ENCODE peak calls at places on chromosomes 11 and 22, in seven cellular contexts. J is SK-N-SH, G is PC-3, R is GM23248, O is hepatocyte, P is GM23338, E is MM.1S. K is an unnamed sample.

GRCh38 chr22:32333141-32333768 is 24.4 kb upstream of the RFPL3 start:
- DNase-seq in J (no peak), G (no peak), O (no peak), P (no peak), R (no peak), E (no peak), K (no peak)

GRCh38 chr11:12860827-12861226 is 148.3 kb upstream of the RASSF10 start:
- DNase-seq in R (no peak), P (no peak), G (no peak), E (peak; percentile 12), J (no peak), O (no peak), K (no peak)

GRCh38 chr11:118216621-118217526 is 7.9 kb downstream of the JAML start:
- DNase-seq in E (no peak), R (no peak), P (no peak), J (no peak), O (no peak), G (no peak), K (no peak)

GRCh38 chr11:78967811-78968210 is 393.1 kb upstream of the NARS2 start:
- DNase-seq in R (no peak), G (no peak), J (no peak), E (no peak), P (no peak), O (no peak), K (no peak)

GRCh38 chr11:31720225-31720624 is 90.9 kb downstream of the PAX6 start:
- DNase-seq in P (no peak), G (no peak), E (no peak), R (no peak), J (no peak), O (no peak), K (no peak)

GRCh38 chr11:15653191-15653590 is 538.5 kb downstream of the INSC start:
- DNase-seq in O (no peak), E (no peak), G (no peak), R (no peak), J (no peak), P (no peak), K (no peak)

GRCh38 chr11:32949739-32950138 is 57.1 kb downstream of the QSER1 start:
- DNase-seq in G (no peak), R (no peak), O (no peak), P (no peak), E (no peak), J (no peak), K (no peak)

GRCh38 chr11:82996966-82997606 is 74.6 kb downstream of the RAB30 start:
- DNase-seq in J (no peak), P (no peak), O (peak; percentile 73), E (peak; percentile 94), R (no peak), G (peak; percentile 83), K (no peak)

GRCh38 chr11:107385361-107385982 is 72.2 kb downstream of the CWF19L2 start:
- DNase-seq in E (no peak), P (no peak), G (peak; percentile 95), J (no peak), O (peak; percentile 13), R (peak; percentile 56), K (no peak)

GRCh38 chr11:75733346-75734107 is 15.9 kb downstream of the MOGAT2 start:
- DNase-seq in R (peak; percentile 38), J (peak; percentile 52), P (no peak), E (no peak), G (peak; percentile 31), O (peak; percentile 57), K (peak; percentile 39)

GRCh38 chr22:46281866-46282678 is 14.3 kb downstream of the TTC38 start:
- DNase-seq in E (no peak), J (no peak), O (no peak), R (no peak), G (no peak), P (no peak), K (no peak)

GRCh38 chr22:46990937-46991520 is 228.6 kb downstream of the TBC1D22A start:
- DNase-seq in R (no peak), J (no peak), P (no peak), E (no peak), O (no peak), G (no peak), K (no peak)

GRCh38 chr11:63906585-63906984 is 10.4 kb downstream of the RCOR2 start:
- DNase-seq in E (no peak), O (peak; percentile 43), P (peak; percentile 70), G (peak; percentile 31), R (peak; percentile 46), J (peak; percentile 81), K (peak; percentile 52)

GRCh38 chr22:45872659-45873263 is 104.2 kb downstream of the WNT7B start:
- DNase-seq in E (no peak), P (no peak), O (no peak), R (no peak), G (no peak), J (no peak), K (no peak)

GRCh38 chr11:67694875-67695555 is 20.6 kb upstream of the ALDH3B2 start:
- DNase-seq in G (no peak), O (no peak), J (no peak), E (no peak), R (no peak), P (no peak), K (no peak)

GRCh38 chr11:416757-417621 is 2.2 kb upstream of the SIGIRR start:
- DNase-seq in O (peak; percentile 87), R (peak; percentile 65), G (peak; percentile 79), E (no peak), J (no peak), P (peak; percentile 93), K (peak; percentile 62)

GRCh38 chr22:41929158-41929896 is 2.7 kb upstream of the TNFRSF13C start:
- DNase-seq in R (no peak), P (no peak), O (no peak), G (no peak), J (no peak), E (no peak), K (no peak)

GRCh38 chr22:38792833-38793232 is 1.1 kb downstream of the DNAL4 start:
- DNase-seq in R (peak; percentile 59), P (no peak), O (no peak), J (no peak), G (peak; percentile 53), E (no peak), K (no peak)

GRCh38 chr11:112219476-112220232 is 6.6 kb upstream of the PTS start:
- DNase-seq in G (peak; percentile 88), P (peak; percentile 74), E (peak; percentile 66), O (peak; percentile 77), J (peak; percentile 72), R (peak; percentile 76), K (peak; percentile 72)

GRCh38 chr22:22479116-22479515 is 29.4 kb downstream of the ZNF280B start:
- DNase-seq in E (no peak), P (no peak), R (no peak), O (no peak), J (no peak), G (no peak), K (no peak)
- H3K27ac ChIP-seq in E (no peak overlapping the region), P (no peak overlapping the region), R (no peak overlapping the region), O (no peak overlapping the region), J (no peak overlapping the region), G (no peak overlapping the region), K (no peak overlapping the region)

GRCh38 chr22:19080853-19081252 is 41.4 kb downstream of the DGCR2 start:
- DNase-seq in G (no peak), P (no peak), J (no peak), R (no peak), O (no peak), E (no peak), K (no peak)

GRCh38 chr22:19082101-19082500 is 40.1 kb downstream of the DGCR2 start:
- DNase-seq in P (no peak), G (no peak), E (no peak), J (no peak), R (no peak), O (no peak), K (no peak)

GRCh38 chr22:19085233-19086043 is 36.8 kb downstream of the DGCR2 start:
- DNase-seq in E (peak; percentile 28), P (peak; percentile 37), J (peak; percentile 69), G (peak; percentile 51), R (peak; percentile 56), O (peak; percentile 41), K (no peak)

GRCh38 chr22:19079691-19080090 is 42.5 kb downstream of the DGCR2 start:
- DNase-seq in J (no peak), P (no peak), O (no peak), G (no peak), E (no peak), R (no peak), K (no peak)

DNA sequence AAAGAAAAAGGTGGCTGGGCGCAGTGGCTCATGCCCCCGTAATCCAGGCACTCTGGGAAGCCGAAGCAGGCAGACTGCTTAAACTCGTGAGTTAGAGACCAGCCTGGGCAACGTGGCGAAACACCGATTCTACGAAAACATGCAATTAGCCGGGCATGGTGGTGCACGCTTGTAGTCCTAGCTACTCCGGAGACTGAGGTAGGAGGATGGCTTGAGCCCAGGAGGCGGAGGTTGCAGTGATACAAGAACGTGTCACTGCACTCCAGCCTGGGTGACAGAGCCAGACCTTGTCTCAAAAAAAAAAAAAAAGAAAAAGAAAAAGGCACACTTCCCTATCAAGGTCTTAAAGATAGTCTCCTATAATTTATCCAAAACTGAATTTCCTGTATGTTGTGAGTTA is 39.4 kb downstream of the DGCR2 start:
- DNase-seq in P (no peak), J (no peak), O (no peak), R (no peak), G (no peak), E (no peak), K (no peak)
- TF ChIP-seq EZH2phosphoT487 in P (no peak), J (no peak), O (no peak), R (no peak), G (no peak), E (no peak), K (no peak)

DNA sequence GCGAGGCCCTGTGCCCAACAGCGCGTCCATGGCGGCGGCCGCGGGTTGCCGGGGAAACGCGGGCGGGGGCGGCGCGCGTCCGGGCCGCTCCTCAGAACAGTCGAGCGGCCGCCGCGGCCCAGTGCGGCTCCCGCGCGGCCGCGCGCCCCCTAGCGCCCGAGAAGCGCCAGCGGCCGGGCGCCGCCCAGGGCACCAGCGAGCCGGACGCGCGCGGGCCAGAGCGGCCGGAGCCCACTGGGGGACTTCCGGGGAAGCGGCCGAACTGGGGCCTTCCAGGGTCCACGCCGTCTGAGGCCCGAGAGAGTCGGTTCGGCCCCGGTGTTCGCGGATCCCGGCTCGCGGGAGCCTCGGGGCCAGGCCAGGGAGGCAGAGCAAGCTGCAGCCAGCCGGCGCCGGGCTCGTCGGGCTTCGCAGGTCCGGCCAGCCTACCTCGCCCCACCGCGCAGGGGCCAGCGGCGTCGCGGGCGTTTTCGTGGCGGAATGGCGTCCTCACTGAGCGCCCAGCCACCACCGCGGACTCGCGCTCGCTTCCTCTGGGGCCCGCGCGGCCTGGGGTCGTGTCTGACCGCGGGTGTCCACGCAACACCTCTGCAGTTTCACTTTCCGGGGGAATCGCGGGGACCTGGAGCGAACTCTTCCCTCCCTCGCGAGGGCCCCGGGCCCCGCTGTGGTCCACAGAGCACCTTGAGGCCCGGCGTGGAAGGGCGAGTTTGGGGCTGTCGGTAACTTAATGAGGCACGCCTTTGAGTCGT is at the start of gene DENND6B:
- DNase-seq in R (peak; percentile 93), P (peak; percentile 85), O (peak; percentile 94), E (peak; percentile 83), J (peak; percentile 97), G (peak; percentile 76), K (peak; percentile 96)
- H3K27ac ChIP-seq in R (peak within 1 kb of the TSS; percentile 76), P (no peak within 1 kb of the TSS), O (peak within 1 kb of the TSS; percentile 99), E (peak within 1 kb of the TSS; percentile 30), J (peak within 1 kb of the TSS; percentile 78), G (peak within 1 kb of the TSS; percentile 52), K (no peak within 1 kb of the TSS)

GRCh38 chr11:100353083-100353482 is 334.0 kb upstream of the ARHGAP42 start:
- DNase-seq in E (peak; percentile 45), R (no peak), O (no peak), P (no peak), G (peak; percentile 22), J (no peak), K (no peak)

GRCh38 chr11:100356035-100356434 is 331.1 kb upstream of the ARHGAP42 start:
- DNase-seq in P (peak; percentile 9), J (no peak), G (no peak), E (no peak), O (no peak), R (no peak), K (no peak)

GRCh38 chr11:100354736-100355135 is 332.4 kb upstream of the ARHGAP42 start:
- DNase-seq in P (no peak), G (peak; percentile 52), J (no peak), E (no peak), R (no peak), O (no peak), K (no peak)
- TF ChIP-seq EZH2phosphoT487 in P (no peak), G (no peak), J (no peak), E (no peak), R (no peak), O (no peak), K (no peak)

K was measured in neural progenitor cell.